ENCODE peak calls at places on chromosomes 4 and X, in five cellular contexts. D is fibroblast of the aortic adventitia, J is NCI-H2081, Y is ELF-1, S is foreskin fibroblast. N is an unnamed sample.

GRCh38 chrX:14926471-14926870 is 53.2 kb downstream of the MOSPD2 start:
- DNase-seq in S (no peak), Y (no peak), D (peak), J (no peak), N (no peak)

GRCh38 chr4:76704133-76704881 is 193.6 kb downstream of the SOWAHB start:
- DNase-seq in Y (peak), D (peak), S (peak), J (no peak), N (no peak)

GRCh38 chr4:118180776-118181175 is 146.5 kb downstream of the NDST3 start:
- DNase-seq in D (peak), J (no peak), S (peak), Y (no peak), N (no peak)

GRCh38 chr4:169612869-169613859 is 781 bp upstream of the NEK1 start:
- DNase-seq in Y (peak), J (peak), S (peak), D (peak), N (no peak)

GRCh38 chr4:2793920-2794706 is 1.2 kb downstream of the SH3BP2 start:
- DNase-seq in Y (peak), J (no peak), D (peak), S (peak), N (no peak)

GRCh38 chr4:62414563-62414962 is 1214.4 kb downstream of the ADGRL3 start:
- DNase-seq in Y (no peak), S (no peak), D (no peak), J (no peak), N (no peak)

GRCh38 chrX:124086411-124086810 is 124.9 kb downstream of the STAG2 start:
- DNase-seq in J (no peak), S (no peak), Y (no peak), D (no peak), N (no peak)

GRCh38 chr4:60759518-60760245 is 440.4 kb upstream of the ADGRL3 start:
- DNase-seq in S (no peak), D (no peak), Y (no peak), J (no peak), N (no peak)

GRCh38 chrX:154404625-154405192 is 4.3 kb downstream of the DNASE1L1 start:
- DNase-seq in J (no peak), Y (no peak), D (no peak), S (no peak), N (no peak)

GRCh38 chrX:43375146-43375545 is 281.0 kb upstream of the MAOA start:
- DNase-seq in Y (no peak), J (no peak), S (no peak), D (no peak), N (no peak)

GRCh38 chr4:7708981-7709380 is 230.7 kb downstream of the AFAP1 start:
- DNase-seq in Y (no peak), J (no peak), D (no peak), S (no peak), N (no peak)

GRCh38 chr4:145829629-145830395 is 108.8 kb downstream of the ZNF827 start:
- DNase-seq in Y (no peak), D (no peak), S (no peak), J (no peak), N (no peak)

GRCh38 chr4:175435437-175435836 is 376.6 kb downstream of the GPM6A start:
- DNase-seq in J (peak), Y (peak), S (peak), D (peak), N (no peak)

GRCh38 chr4:145440292-145441007 is 41.2 kb upstream of the SMAD1 start:
- DNase-seq in Y (no peak), S (peak), D (no peak), J (no peak), N (no peak)

GRCh38 chrX:74890676-74891430 is 34.4 kb downstream of the NEXMIF start:
- DNase-seq in S (no peak), D (no peak), J (no peak), Y (no peak), N (no peak)

GRCh38 chr4:122334828-122335227 is 44.0 kb upstream of the ADAD1 start:
- DNase-seq in J (no peak), Y (no peak), D (no peak), S (no peak), N (no peak)

GRCh38 chr4:95551653-95552052 is 2.9 kb upstream of the UNC5C start:
- DNase-seq in J (no peak), Y (no peak), D (no peak), S (no peak), N (no peak)

GRCh38 chr4:128653514-128654420 is 155.7 kb upstream of the JADE1 start:
- DNase-seq in J (no peak), D (peak), S (peak), Y (peak), N (no peak)

GRCh38 chrX:134542485-134542884 is 82.5 kb downstream of the HPRT1 start:
- DNase-seq in S (peak), D (peak), Y (peak), J (peak), N (no peak)

GRCh38 chr4:112766422-112766821 is 129.5 kb downstream of the LARP7 start:
- DNase-seq in J (no peak), S (peak), Y (peak), D (peak), N (no peak)

GRCh38 chr4:4425119-4425690 is 38.3 kb downstream of the NSG1 start:
- DNase-seq in D (no peak), J (no peak), S (no peak), Y (no peak), N (no peak)

GRCh38 chrX:80266979-80267378 is 153.3 kb upstream of the TENT5D start:
- DNase-seq in D (peak), Y (no peak), S (no peak), J (no peak), N (no peak)

GRCh38 chrX:95055991-95056390 is 1382.0 kb downstream of the FAM133A start:
- DNase-seq in J (no peak), S (no peak), Y (no peak), D (no peak), N (no peak)

GRCh38 chrX:150546711-150547153 is 21.7 kb upstream of the MTM1 start:
- DNase-seq in D (peak), Y (no peak), S (no peak), J (no peak), N (no peak)

GRCh38 chr4:61517144-61517543 is 317.0 kb downstream of the ADGRL3 start:
- DNase-seq in J (no peak), Y (peak), S (no peak), D (no peak), N (no peak)

GRCh38 chrX:118507766-118508165 is 12.2 kb downstream of the DOCK11 start:
- DNase-seq in D (no peak), S (peak), Y (no peak), J (no peak), N (no peak)

GRCh38 chr4:173752610-173753009 is 222.6 kb upstream of the HAND2 start:
- DNase-seq in Y (peak), D (peak), J (no peak), S (no peak), N (no peak)

GRCh38 chr4:954211-955020 is 19.0 kb downstream of the DGKQ start:
- DNase-seq in J (no peak), Y (no peak), D (no peak), S (no peak), N (no peak)

GRCh38 chr4:7642764-7643495 is 208.2 kb upstream of the PSAPL1 start:
- DNase-seq in D (no peak), Y (no peak), J (no peak), S (no peak), N (no peak)

GRCh38 chrX:41559662-41560061 is 112.5 kb downstream of the NYX start:
- DNase-seq in J (no peak), D (peak), Y (no peak), S (peak), N (peak)

GRCh38 chr4:183600189-183600685 is 58.7 kb downstream of the RWDD4 start:
- DNase-seq in D (no peak), J (no peak), S (peak), Y (peak), N (no peak)

GRCh38 chrX:16186380-16187007 is 19.2 kb downstream of the MAGEB17 start:
- DNase-seq in D (no peak), J (no peak), Y (peak), S (no peak), N (no peak)

GRCh38 chr4:5933996-5934831 is 41.3 kb upstream of the CRMP1 start:
- DNase-seq in D (no peak), J (no peak), S (no peak), Y (no peak), N (no peak)

GRCh38 chr4:89915151-89915550 is 20.5 kb downstream of the MMRN1 start:
- DNase-seq in J (no peak), D (no peak), Y (no peak), S (no peak), N (no peak)

GRCh38 chr4:4460759-4461158 is 73.9 kb downstream of the NSG1 start:
- DNase-seq in Y (no peak), J (no peak), D (no peak), S (no peak), N (no peak)

GRCh38 chr4:102780476-102781144 is 19.8 kb upstream of the MANBA start:
- DNase-seq in D (peak), J (no peak), Y (no peak), S (peak), N (no peak)

GRCh38 chr4:110003401-110004187 is 90.9 kb downstream of the EGF start:
- DNase-seq in D (no peak), S (no peak), Y (peak), J (no peak), N (no peak)

GRCh38 chr4:72858328-72858727 is 211.2 kb downstream of the COX18 start:
- DNase-seq in S (no peak), D (peak), Y (no peak), J (no peak), N (peak)

GRCh38 chr4:162684371-162684700 is 482.4 kb downstream of the NAF1 start:
- DNase-seq in D (no peak), Y (no peak), J (no peak), S (no peak), N (no peak)

N was measured in GM04503.